ENCODE peak calls at places on chromosomes 2 and 18, in four cellular contexts. One of them, this sample, is unnamed.

GRCh38 chr2:106054880-106055655 is 139.0 kb downstream of the UXS1 start:
- DNase-seq in HCT116: no peak
- DNase-seq in K562: no peak
- DNase-seq in GM12878: no peak
- DNase-seq in this sample: no peak

GRCh38 chr2:127829845-127830246 is 18.9 kb upstream of the WDR33 start:
- DNase-seq in HCT116: no peak
- DNase-seq in K562: peak
- DNase-seq in GM12878: peak
- DNase-seq in this sample: no peak

GRCh38 chr2:161208527-161209139 is 48.4 kb downstream of the TANK start:
- DNase-seq in HCT116: peak
- DNase-seq in K562: peak
- DNase-seq in GM12878: no peak
- DNase-seq in this sample: no peak

GRCh38 chr2:154945977-154946376 is 247.5 kb downstream of the KCNJ3 start:
- DNase-seq in HCT116: no peak
- DNase-seq in K562: no peak
- DNase-seq in GM12878: no peak
- DNase-seq in this sample: no peak

GRCh38 chr2:5695641-5696350 is 3.6 kb downstream of the SOX11 start:
- DNase-seq in HCT116: no peak
- DNase-seq in K562: no peak
- DNase-seq in GM12878: no peak
- DNase-seq in this sample: no peak

GRCh38 chr2:188449992-188450391 is 158.3 kb downstream of the GULP1 start:
- DNase-seq in HCT116: no peak
- DNase-seq in K562: no peak
- DNase-seq in GM12878: no peak
- DNase-seq in this sample: no peak

GRCh38 chr2:212537311-212538155 is 1.1 kb downstream of the ERBB4 start:
- DNase-seq in HCT116: no peak
- DNase-seq in K562: no peak
- DNase-seq in GM12878: no peak
- DNase-seq in this sample: no peak

GRCh38 chr2:73104933-73105332 is 7.8 kb downstream of the RAB11FIP5 start:
- DNase-seq in HCT116: no peak
- DNase-seq in K562: no peak
- DNase-seq in GM12878: no peak
- DNase-seq in this sample: no peak

GRCh38 chr2:11712866-11713265 is 33.6 kb upstream of the LPIN1 start:
- DNase-seq in HCT116: no peak
- DNase-seq in K562: no peak
- DNase-seq in GM12878: no peak
- DNase-seq in this sample: no peak

GRCh38 chr18:77124452-77124922 is 8.1 kb downstream of the MBP start:
- DNase-seq in HCT116: no peak
- DNase-seq in K562: no peak
- DNase-seq in GM12878: peak
- DNase-seq in this sample: no peak

GRCh38 chr2:130150181-130151144 is 5.6 kb upstream of the CCDC74B start:
- DNase-seq in HCT116: no peak
- DNase-seq in K562: no peak
- DNase-seq in GM12878: no peak
- DNase-seq in this sample: peak

GRCh38 chr2:11103984-11104793 is 51.1 kb upstream of the SLC66A3 start:
- DNase-seq in HCT116: no peak
- DNase-seq in K562: no peak
- DNase-seq in GM12878: peak
- DNase-seq in this sample: no peak

GRCh38 chr2:240571314-240571973 is 3.2 kb downstream of the RNPEPL1 start:
- DNase-seq in HCT116: no peak
- DNase-seq in K562: no peak
- DNase-seq in GM12878: no peak
- DNase-seq in this sample: no peak

GRCh38 chr2:98601532-98602132 is 6.7 kb downstream of the COA5 start:
- DNase-seq in HCT116: peak
- DNase-seq in K562: no peak
- DNase-seq in GM12878: no peak
- DNase-seq in this sample: no peak

GRCh38 chr18:70154591-70155194 is 50.8 kb downstream of the RTTN start:
- DNase-seq in HCT116: no peak
- DNase-seq in K562: no peak
- DNase-seq in GM12878: no peak
- DNase-seq in this sample: no peak

GRCh38 chr2:26997394-26997793 is 27.0 kb downstream of the MAPRE3 start:
- DNase-seq in HCT116: no peak
- DNase-seq in K562: no peak
- DNase-seq in GM12878: no peak
- DNase-seq in this sample: no peak

GRCh38 chr2:220904015-220904414 is 668.1 kb downstream of the EPHA4 start:
- DNase-seq in HCT116: no peak
- DNase-seq in K562: no peak
- DNase-seq in GM12878: no peak
- DNase-seq in this sample: no peak

GRCh38 chr2:50344509-50345106 is 687.3 kb downstream of the NRXN1 start:
- DNase-seq in HCT116: no peak
- DNase-seq in K562: no peak
- DNase-seq in GM12878: no peak
- DNase-seq in this sample: no peak

GRCh38 chr2:169131587-169132512 is 62.5 kb downstream of the DHRS9 start:
- DNase-seq in HCT116: peak
- DNase-seq in K562: peak
- DNase-seq in GM12878: peak
- DNase-seq in this sample: no peak

GRCh38 chr18:36460854-36461253 is 163.3 kb downstream of the FHOD3 start:
- DNase-seq in HCT116: no peak
- DNase-seq in K562: no peak
- DNase-seq in GM12878: no peak
- DNase-seq in this sample: no peak

GRCh38 chr2:235689427-235689853 is 195.6 kb downstream of the AGAP1 start:
- DNase-seq in HCT116: no peak
- DNase-seq in K562: no peak
- DNase-seq in GM12878: no peak
- DNase-seq in this sample: no peak

GRCh38 chr2:148720501-148720998 is 76.0 kb downstream of the EPC2 start:
- DNase-seq in HCT116: no peak
- DNase-seq in K562: no peak
- DNase-seq in GM12878: no peak
- DNase-seq in this sample: no peak

GRCh38 chr2:7333189-7333588 is 416.0 kb downstream of the RNF144A start:
- DNase-seq in HCT116: no peak
- DNase-seq in K562: no peak
- DNase-seq in GM12878: no peak
- DNase-seq in this sample: no peak

GRCh38 chr2:46471-47345 is at the start of gene FAM110C:
- DNase-seq in HCT116: no peak
- DNase-seq in K562: no peak
- DNase-seq in GM12878: no peak
- DNase-seq in this sample: peak

GRCh38 chr2:224910535-224910934 is 131.7 kb downstream of the DOCK10 start:
- DNase-seq in HCT116: no peak
- DNase-seq in K562: no peak
- DNase-seq in GM12878: no peak
- DNase-seq in this sample: no peak

GRCh38 chr2:199973703-199974102 is 18.3 kb downstream of the MAIP1 start:
- DNase-seq in HCT116: peak
- DNase-seq in K562: no peak
- DNase-seq in GM12878: no peak
- DNase-seq in this sample: no peak
- TF ChIP-seq MAX in HCT116: no peak
- TF ChIP-seq MAX in K562: no peak
- TF ChIP-seq MAX in GM12878: no peak
- TF ChIP-seq MAX in this sample: no peak

DNA sequence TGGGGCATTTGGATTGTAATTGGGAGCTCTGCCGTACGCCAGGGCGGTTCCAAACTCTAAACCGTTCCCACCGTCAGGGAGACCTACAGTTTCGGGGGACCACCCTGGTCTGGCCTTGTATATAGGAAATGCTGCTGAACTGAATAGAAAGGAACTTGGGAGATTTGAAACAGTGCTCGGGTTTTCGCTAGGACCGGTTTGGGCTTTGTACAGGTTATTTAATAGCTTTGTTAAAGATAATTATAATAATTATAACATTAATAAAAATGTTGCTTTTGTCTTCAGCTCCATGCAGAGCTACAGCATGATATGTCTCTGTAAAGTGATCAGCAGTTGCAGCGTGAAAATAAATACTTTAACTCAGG is 2.4 kb downstream of the SP5 start:
- DNase-seq in HCT116: no peak
- DNase-seq in K562: no peak
- DNase-seq in GM12878: no peak
- DNase-seq in this sample: no peak
- TF ChIP-seq EZH2 in HCT116: no peak
- TF ChIP-seq EZH2 in K562: no peak
- TF ChIP-seq EZH2 in GM12878: no peak
- TF ChIP-seq EZH2 in this sample: no peak

GRCh38 chr2:203694186-203694585 is 12.3 kb upstream of the CD28 start:
- DNase-seq in HCT116: no peak
- DNase-seq in K562: no peak
- DNase-seq in GM12878: no peak
- DNase-seq in this sample: no peak
- H3K27ac ChIP-seq in HCT116: no peak
- H3K27ac ChIP-seq in K562: no peak
- H3K27ac ChIP-seq in GM12878: no peak
- H3K27ac ChIP-seq in this sample: no peak

GRCh38 chr2:45754087-45755015 is 102.9 kb downstream of the PRKCE start:
- DNase-seq in HCT116: no peak
- DNase-seq in K562: no peak
- DNase-seq in GM12878: no peak
- DNase-seq in this sample: no peak
- TF ChIP-seq MAX in HCT116: no peak
- TF ChIP-seq MAX in K562: no peak
- TF ChIP-seq MAX in GM12878: no peak
- TF ChIP-seq MAX in this sample: no peak

DNA sequence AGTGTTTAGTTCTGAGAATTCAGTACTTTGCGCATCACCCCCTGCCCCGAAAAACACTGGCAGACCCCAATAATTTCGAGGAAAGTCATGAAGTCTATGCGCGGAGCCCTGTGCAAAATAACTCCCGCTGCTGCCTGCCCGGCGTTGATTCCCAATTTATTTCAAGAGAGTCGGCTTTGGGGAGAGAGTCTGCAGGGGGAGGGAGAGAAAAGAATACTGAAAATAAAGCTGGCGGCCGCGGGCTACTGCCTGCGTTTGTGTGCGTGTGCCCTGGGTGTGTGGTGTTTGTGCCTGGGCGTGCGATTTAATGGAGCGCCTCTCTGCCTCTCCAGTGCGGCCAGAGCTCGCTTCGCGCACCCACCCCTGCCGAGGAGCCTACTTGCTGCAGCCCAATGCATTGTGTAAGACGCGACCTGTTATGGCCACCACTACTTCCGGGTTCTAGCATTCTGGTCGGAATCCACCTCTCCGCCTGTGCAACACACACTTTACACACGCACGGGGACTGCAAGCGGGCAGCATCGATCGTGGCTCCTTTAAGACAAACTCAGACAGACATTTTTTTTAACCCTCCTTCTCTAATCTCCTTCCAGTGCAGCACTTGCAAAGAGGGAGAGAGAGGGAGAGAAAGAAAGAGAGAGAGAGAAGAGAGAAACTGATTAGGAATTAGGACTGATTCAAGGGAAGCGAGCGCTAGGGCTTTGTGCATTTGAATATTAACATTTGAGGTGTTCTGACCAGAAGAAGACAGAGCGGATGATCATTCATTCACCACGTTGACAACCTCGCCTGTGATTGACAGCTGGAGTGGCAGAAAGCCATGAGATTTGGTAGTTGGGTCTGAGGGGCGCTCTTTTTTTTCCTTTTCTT is at the start of gene MEIS1:
- DNase-seq in HCT116: no peak
- DNase-seq in K562: peak
- DNase-seq in GM12878: no peak
- DNase-seq in this sample: no peak
- TF ChIP-seq EZH2 in HCT116: no peak
- TF ChIP-seq EZH2 in K562: no peak
- TF ChIP-seq EZH2 in GM12878: no peak
- TF ChIP-seq EZH2 in this sample: peak

DNA sequence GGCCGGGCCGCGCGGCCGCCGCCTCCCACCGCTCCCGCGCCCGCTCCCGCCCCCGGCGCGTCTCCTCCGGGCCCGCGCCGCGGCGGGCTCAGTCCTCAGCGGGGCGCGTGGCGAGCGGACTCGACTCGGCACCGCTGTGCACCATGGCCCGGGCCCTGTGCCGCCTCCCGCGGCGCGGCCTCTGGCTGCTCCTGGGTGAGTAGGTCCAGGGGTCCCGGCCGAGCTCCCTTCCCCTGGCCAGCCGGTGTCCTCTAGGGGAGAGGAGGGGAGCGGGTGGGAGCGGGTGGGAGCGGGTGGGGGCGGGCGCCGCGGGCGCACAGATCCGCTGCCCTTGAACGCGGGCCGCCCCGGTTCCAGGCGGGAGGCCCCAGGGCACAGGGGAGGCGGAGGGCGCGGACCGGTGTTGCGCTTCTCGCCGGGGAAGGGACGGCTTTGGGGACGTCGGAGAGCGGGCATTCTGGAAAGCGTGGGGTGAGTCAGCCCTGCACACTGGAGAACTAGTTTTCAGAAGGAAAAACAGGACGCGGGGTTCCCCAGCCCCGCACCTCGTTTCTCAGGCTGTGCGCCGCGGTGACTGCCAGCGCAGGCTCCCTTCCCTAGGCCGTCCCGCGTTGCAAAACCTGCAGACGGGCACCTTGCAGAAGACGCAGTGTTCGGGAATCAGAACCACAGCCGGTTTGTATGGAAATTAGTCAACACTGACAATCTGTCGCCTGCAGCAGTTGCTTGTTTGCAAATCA is at the start of gene RAMP1:
- DNase-seq in HCT116: no peak
- DNase-seq in K562: no peak
- DNase-seq in GM12878: no peak
- DNase-seq in this sample: no peak
- H3K27ac ChIP-seq in HCT116: peak
- H3K27ac ChIP-seq in K562: no peak
- H3K27ac ChIP-seq in GM12878: no peak
- H3K27ac ChIP-seq in this sample: no peak

GRCh38 chr18:8468911-8469310 is 140.3 kb upstream of the RAB12 start:
- DNase-seq in HCT116: no peak
- DNase-seq in K562: no peak
- DNase-seq in GM12878: no peak
- DNase-seq in this sample: no peak

GRCh38 chr18:8471373-8471772 is 137.9 kb upstream of the RAB12 start:
- DNase-seq in HCT116: no peak
- DNase-seq in K562: no peak
- DNase-seq in GM12878: no peak
- DNase-seq in this sample: no peak

GRCh38 chr18:8474661-8475060 is 134.6 kb upstream of the RAB12 start:
- DNase-seq in HCT116: no peak
- DNase-seq in K562: no peak
- DNase-seq in GM12878: no peak
- DNase-seq in this sample: no peak

GRCh38 chr18:8469793-8470192 is 139.4 kb upstream of the RAB12 start:
- DNase-seq in HCT116: no peak
- DNase-seq in K562: no peak
- DNase-seq in GM12878: no peak
- DNase-seq in this sample: no peak
- TF ChIP-seq MAX in HCT116: no peak
- TF ChIP-seq MAX in K562: no peak
- TF ChIP-seq MAX in GM12878: no peak
- TF ChIP-seq MAX in this sample: no peak